ENCODE peak calls at places on chromosome 19, in nine cellular contexts. One of them, this sample, is unnamed.

GRCh38 chr19:8504171-8504570 is 1.7 kb upstream of the PRAM1 start:
- DNase-seq in CD4-positive, alpha-beta T cell: no peak
- DNase-seq in PC-9: no peak
- DNase-seq in AG04450: no peak
- DNase-seq in transverse colon: no peak
- DNase-seq in adrenal gland: no peak
- DNase-seq in lower lobe of right lung: no peak
- DNase-seq in tibial artery: no peak
- DNase-seq in ovary: no peak
- DNase-seq in this sample: no peak

GRCh38 chr19:18167975-18168645 is 5.5 kb upstream of the IFI30 start:
- DNase-seq in CD4-positive, alpha-beta T cell: peak; percentile 52
- DNase-seq in PC-9: peak; percentile 42
- DNase-seq in AG04450: no peak
- DNase-seq in transverse colon: peak; percentile 61
- DNase-seq in adrenal gland: peak; percentile 52
- DNase-seq in lower lobe of right lung: peak; percentile 66
- DNase-seq in tibial artery: no peak
- DNase-seq in ovary: no peak
- DNase-seq in this sample: no peak

GRCh38 chr19:32570081-32570785 is 10.8 kb upstream of the PDCD5 start:
- DNase-seq in CD4-positive, alpha-beta T cell: peak; percentile 23
- DNase-seq in PC-9: peak; percentile 61
- DNase-seq in AG04450: peak; percentile 18
- DNase-seq in transverse colon: peak; percentile 56
- DNase-seq in adrenal gland: peak; percentile 60
- DNase-seq in lower lobe of right lung: no peak
- DNase-seq in tibial artery: no peak
- DNase-seq in ovary: peak; percentile 47
- DNase-seq in this sample: peak; percentile 61

GRCh38 chr19:49920624-49921363 is 8.2 kb upstream of the ATF5 start:
- DNase-seq in CD4-positive, alpha-beta T cell: no peak
- DNase-seq in PC-9: no peak
- DNase-seq in AG04450: no peak
- DNase-seq in transverse colon: peak; percentile 24
- DNase-seq in adrenal gland: no peak
- DNase-seq in lower lobe of right lung: no peak
- DNase-seq in tibial artery: no peak
- DNase-seq in ovary: no peak
- DNase-seq in this sample: no peak

GRCh38 chr19:48368942-48369341 is 4.8 kb downstream of the SYNGR4 start:
- DNase-seq in CD4-positive, alpha-beta T cell: no peak
- DNase-seq in PC-9: no peak
- DNase-seq in AG04450: no peak
- DNase-seq in transverse colon: peak; percentile 80
- DNase-seq in adrenal gland: no peak
- DNase-seq in lower lobe of right lung: no peak
- DNase-seq in tibial artery: no peak
- DNase-seq in ovary: no peak
- DNase-seq in this sample: no peak

GRCh38 chr19:39083599-39083982 is 577 bp upstream of the ACP7 start:
- DNase-seq in CD4-positive, alpha-beta T cell: no peak
- DNase-seq in PC-9: no peak
- DNase-seq in AG04450: no peak
- DNase-seq in transverse colon: no peak
- DNase-seq in adrenal gland: no peak
- DNase-seq in lower lobe of right lung: no peak
- DNase-seq in tibial artery: no peak
- DNase-seq in ovary: no peak
- DNase-seq in this sample: no peak

GRCh38 chr19:38101723-38102122 is 122.3 kb downstream of the DPF1 start:
- DNase-seq in CD4-positive, alpha-beta T cell: no peak
- DNase-seq in PC-9: no peak
- DNase-seq in AG04450: no peak
- DNase-seq in transverse colon: no peak
- DNase-seq in adrenal gland: no peak
- DNase-seq in lower lobe of right lung: no peak
- DNase-seq in tibial artery: no peak
- DNase-seq in ovary: no peak
- DNase-seq in this sample: no peak

GRCh38 chr19:32873560-32873959 is 4.0 kb upstream of the SLC7A9 start:
- DNase-seq in CD4-positive, alpha-beta T cell: no peak
- DNase-seq in PC-9: no peak
- DNase-seq in AG04450: no peak
- DNase-seq in transverse colon: no peak
- DNase-seq in adrenal gland: no peak
- DNase-seq in lower lobe of right lung: no peak
- DNase-seq in tibial artery: peak; percentile 20
- DNase-seq in ovary: no peak
- DNase-seq in this sample: peak; percentile 5

GRCh38 chr19:447816-448546 is 12.9 kb downstream of the SHC2 start:
- DNase-seq in CD4-positive, alpha-beta T cell: no peak
- DNase-seq in PC-9: no peak
- DNase-seq in AG04450: no peak
- DNase-seq in transverse colon: peak; percentile 17
- DNase-seq in adrenal gland: peak; percentile 41
- DNase-seq in lower lobe of right lung: no peak
- DNase-seq in tibial artery: no peak
- DNase-seq in ovary: no peak
- DNase-seq in this sample: no peak

GRCh38 chr19:18856385-18857126 is 24.8 kb downstream of the UPF1 start:
- DNase-seq in CD4-positive, alpha-beta T cell: no peak
- DNase-seq in PC-9: no peak
- DNase-seq in AG04450: no peak
- DNase-seq in transverse colon: no peak
- DNase-seq in adrenal gland: no peak
- DNase-seq in lower lobe of right lung: no peak
- DNase-seq in tibial artery: no peak
- DNase-seq in ovary: no peak
- DNase-seq in this sample: no peak

GRCh38 chr19:5691205-5691929 is 1.3 kb downstream of the RPL36 start:
- DNase-seq in CD4-positive, alpha-beta T cell: no peak
- DNase-seq in PC-9: peak; percentile 47
- DNase-seq in AG04450: no peak
- DNase-seq in transverse colon: peak; percentile 78
- DNase-seq in adrenal gland: peak; percentile 81
- DNase-seq in lower lobe of right lung: peak; percentile 66
- DNase-seq in tibial artery: no peak
- DNase-seq in ovary: peak; percentile 75
- DNase-seq in this sample: peak; percentile 63

GRCh38 chr19:53853707-53854106 is 14.0 kb upstream of the MYADM start:
- DNase-seq in CD4-positive, alpha-beta T cell: no peak
- DNase-seq in PC-9: no peak
- DNase-seq in AG04450: no peak
- DNase-seq in transverse colon: no peak
- DNase-seq in adrenal gland: no peak
- DNase-seq in lower lobe of right lung: no peak
- DNase-seq in tibial artery: no peak
- DNase-seq in ovary: no peak
- DNase-seq in this sample: no peak

GRCh38 chr19:18657590-18658365 is 20.9 kb downstream of the KLHL26 start:
- DNase-seq in CD4-positive, alpha-beta T cell: no peak
- DNase-seq in PC-9: no peak
- DNase-seq in AG04450: peak; percentile 45
- DNase-seq in transverse colon: no peak
- DNase-seq in adrenal gland: peak; percentile 71
- DNase-seq in lower lobe of right lung: no peak
- DNase-seq in tibial artery: peak; percentile 98
- DNase-seq in ovary: peak; percentile 92
- DNase-seq in this sample: no peak

GRCh38 chr19:46426035-46426505 is 2.7 kb downstream of the PNMA8C start:
- DNase-seq in CD4-positive, alpha-beta T cell: no peak
- DNase-seq in PC-9: no peak
- DNase-seq in AG04450: no peak
- DNase-seq in transverse colon: no peak
- DNase-seq in adrenal gland: no peak
- DNase-seq in lower lobe of right lung: no peak
- DNase-seq in tibial artery: no peak
- DNase-seq in ovary: no peak
- DNase-seq in this sample: no peak

GRCh38 chr19:42421591-42422031 is 5.6 kb downstream of the LIPE start:
- DNase-seq in CD4-positive, alpha-beta T cell: no peak
- DNase-seq in PC-9: peak; percentile 43
- DNase-seq in AG04450: no peak
- DNase-seq in transverse colon: no peak
- DNase-seq in adrenal gland: peak; percentile 97
- DNase-seq in lower lobe of right lung: no peak
- DNase-seq in tibial artery: no peak
- DNase-seq in ovary: no peak
- DNase-seq in this sample: no peak

GRCh38 chr19:33678796-33679195 is 57.0 kb downstream of the CHST8 start:
- DNase-seq in CD4-positive, alpha-beta T cell: no peak
- DNase-seq in PC-9: no peak
- DNase-seq in AG04450: no peak
- DNase-seq in transverse colon: no peak
- DNase-seq in adrenal gland: no peak
- DNase-seq in lower lobe of right lung: no peak
- DNase-seq in tibial artery: no peak
- DNase-seq in ovary: no peak
- DNase-seq in this sample: peak; percentile 43

GRCh38 chr19:13846533-13847032 is 30.4 kb upstream of the NANOS3 start:
- DNase-seq in CD4-positive, alpha-beta T cell: peak; percentile 86
- DNase-seq in PC-9: peak; percentile 97
- DNase-seq in AG04450: no peak
- DNase-seq in transverse colon: peak; percentile 93
- DNase-seq in adrenal gland: peak; percentile 79
- DNase-seq in lower lobe of right lung: peak; percentile 96
- DNase-seq in tibial artery: peak; percentile 94
- DNase-seq in ovary: peak; percentile 79
- DNase-seq in this sample: peak; percentile 85

GRCh38 chr19:15210323-15210774 is 9.6 kb upstream of the NOTCH3 start:
- DNase-seq in CD4-positive, alpha-beta T cell: no peak
- DNase-seq in PC-9: peak; percentile 82
- DNase-seq in AG04450: no peak
- DNase-seq in transverse colon: no peak
- DNase-seq in adrenal gland: peak; percentile 48
- DNase-seq in lower lobe of right lung: peak; percentile 83
- DNase-seq in tibial artery: peak; percentile 97
- DNase-seq in ovary: peak; percentile 42
- DNase-seq in this sample: no peak

GRCh38 chr19:23377276-23377675 is 18.0 kb downstream of the ZNF91 start:
- DNase-seq in CD4-positive, alpha-beta T cell: no peak
- DNase-seq in PC-9: no peak
- DNase-seq in AG04450: no peak
- DNase-seq in transverse colon: no peak
- DNase-seq in adrenal gland: no peak
- DNase-seq in lower lobe of right lung: no peak
- DNase-seq in tibial artery: no peak
- DNase-seq in ovary: no peak
- DNase-seq in this sample: no peak
- H3K9me3 ChIP-seq in CD4-positive, alpha-beta T cell: peaks cover 81% of the 10 kb centered on the region
- H3K9me3 ChIP-seq in PC-9: peaks cover 72% of the 10 kb centered on the region
- H3K9me3 ChIP-seq in AG04450: peaks cover 36% of the 10 kb centered on the region
- H3K9me3 ChIP-seq in transverse colon: peaks cover 47% of the 10 kb centered on the region
- H3K9me3 ChIP-seq in adrenal gland: peaks cover 7% of the 10 kb centered on the region
- H3K9me3 ChIP-seq in lower lobe of right lung: peaks cover 64% of the 10 kb centered on the region
- H3K9me3 ChIP-seq in tibial artery: peaks cover 9% of the 10 kb centered on the region
- H3K9me3 ChIP-seq in ovary: peaks cover 14% of the 10 kb centered on the region
- H3K9me3 ChIP-seq in this sample: peaks cover 30% of the 10 kb centered on the region

GRCh38 chr19:2823646-2824045 is 4.0 kb downstream of the ZNF554 start:
- DNase-seq in CD4-positive, alpha-beta T cell: no peak
- DNase-seq in PC-9: no peak
- DNase-seq in AG04450: no peak
- DNase-seq in transverse colon: no peak
- DNase-seq in adrenal gland: no peak
- DNase-seq in lower lobe of right lung: no peak
- DNase-seq in tibial artery: no peak
- DNase-seq in ovary: no peak
- DNase-seq in this sample: no peak

GRCh38 chr19:2824129-2824528 is 4.5 kb downstream of the ZNF554 start:
- DNase-seq in CD4-positive, alpha-beta T cell: no peak
- DNase-seq in PC-9: no peak
- DNase-seq in AG04450: no peak
- DNase-seq in transverse colon: no peak
- DNase-seq in adrenal gland: no peak
- DNase-seq in lower lobe of right lung: no peak
- DNase-seq in tibial artery: no peak
- DNase-seq in ovary: no peak
- DNase-seq in this sample: no peak

GRCh38 chr19:2827840-2828489 is 8.3 kb downstream of the ZNF554 start:
- DNase-seq in CD4-positive, alpha-beta T cell: no peak
- DNase-seq in PC-9: no peak
- DNase-seq in AG04450: no peak
- DNase-seq in transverse colon: no peak
- DNase-seq in adrenal gland: no peak
- DNase-seq in lower lobe of right lung: no peak
- DNase-seq in tibial artery: no peak
- DNase-seq in ovary: no peak
- DNase-seq in this sample: no peak

GRCh38 chr19:2822846-2823245 is 3.2 kb downstream of the ZNF554 start:
- DNase-seq in CD4-positive, alpha-beta T cell: no peak
- DNase-seq in PC-9: no peak
- DNase-seq in AG04450: no peak
- DNase-seq in transverse colon: no peak
- DNase-seq in adrenal gland: no peak
- DNase-seq in lower lobe of right lung: no peak
- DNase-seq in tibial artery: no peak
- DNase-seq in ovary: no peak
- DNase-seq in this sample: no peak

DNA sequence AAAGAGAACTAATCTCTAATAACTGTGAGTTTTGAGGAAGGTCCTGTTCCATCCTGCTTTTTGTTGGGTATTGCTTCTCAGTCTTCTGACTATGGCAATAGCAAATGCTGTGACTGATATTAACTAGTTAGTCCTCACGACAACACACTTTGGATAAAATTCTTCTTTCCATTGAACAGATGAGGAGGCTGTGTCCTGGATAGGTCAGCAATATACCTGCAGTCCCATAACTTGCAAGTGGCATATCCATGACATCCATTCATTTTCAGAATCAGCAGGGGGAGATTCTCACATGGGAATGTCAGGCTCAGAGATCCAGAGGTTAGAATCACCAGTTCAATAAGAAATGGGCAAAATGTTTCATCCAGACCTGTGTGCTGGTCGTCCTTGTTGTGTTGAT is 7.4 kb downstream of the ZNF554 start:
- DNase-seq in CD4-positive, alpha-beta T cell: no peak
- DNase-seq in PC-9: no peak
- DNase-seq in AG04450: no peak
- DNase-seq in transverse colon: no peak
- DNase-seq in adrenal gland: no peak
- DNase-seq in lower lobe of right lung: no peak
- DNase-seq in tibial artery: no peak
- DNase-seq in ovary: no peak
- DNase-seq in this sample: no peak
- H3K9me3 ChIP-seq in CD4-positive, alpha-beta T cell: peaks cover 5% of the 10 kb centered on the region
- H3K9me3 ChIP-seq in PC-9: peaks cover 3% of the 10 kb centered on the region
- H3K9me3 ChIP-seq in AG04450: peaks cover 58% of the 10 kb centered on the region
- H3K9me3 ChIP-seq in transverse colon: peaks cover 5% of the 10 kb centered on the region
- H3K9me3 ChIP-seq in adrenal gland: peaks cover 19% of the 10 kb centered on the region
- H3K9me3 ChIP-seq in lower lobe of right lung: peaks cover 12% of the 10 kb centered on the region
- H3K9me3 ChIP-seq in tibial artery: peaks cover 6% of the 10 kb centered on the region
- H3K9me3 ChIP-seq in ovary: peaks cover 3% of the 10 kb centered on the region
- H3K9me3 ChIP-seq in this sample: peaks cover 32% of the 10 kb centered on the region

GRCh38 chr19:44282846-44283245 is 22.0 kb downstream of the ZNF235 start:
- DNase-seq in CD4-positive, alpha-beta T cell: no peak
- DNase-seq in PC-9: no peak
- DNase-seq in AG04450: no peak
- DNase-seq in transverse colon: no peak
- DNase-seq in adrenal gland: no peak
- DNase-seq in lower lobe of right lung: no peak
- DNase-seq in tibial artery: no peak
- DNase-seq in ovary: no peak
- DNase-seq in this sample: no peak
- H3K9me3 ChIP-seq in CD4-positive, alpha-beta T cell: peaks cover 93% of the 10 kb centered on the region
- H3K9me3 ChIP-seq in PC-9: peaks cover 7% of the 10 kb centered on the region
- H3K9me3 ChIP-seq in AG04450: peaks cover 3% of the 10 kb centered on the region
- H3K9me3 ChIP-seq in transverse colon: peaks cover 49% of the 10 kb centered on the region
- H3K9me3 ChIP-seq in adrenal gland: peaks cover 7% of the 10 kb centered on the region
- H3K9me3 ChIP-seq in lower lobe of right lung: peaks cover 96% of the 10 kb centered on the region
- H3K9me3 ChIP-seq in tibial artery: peaks cover 79% of the 10 kb centered on the region
- H3K9me3 ChIP-seq in ovary: peaks cover 39% of the 10 kb centered on the region
- H3K9me3 ChIP-seq in this sample: peaks cover 94% of the 10 kb centered on the region

GRCh38 chr19:17090501-17091074 is 15.0 kb downstream of the MYO9B start:
- DNase-seq in CD4-positive, alpha-beta T cell: no peak
- DNase-seq in PC-9: no peak
- DNase-seq in AG04450: no peak
- DNase-seq in transverse colon: no peak
- DNase-seq in adrenal gland: no peak
- DNase-seq in lower lobe of right lung: no peak
- DNase-seq in tibial artery: no peak
- DNase-seq in ovary: no peak
- DNase-seq in this sample: no peak
- H3K9me3 ChIP-seq in CD4-positive, alpha-beta T cell: no peaks in the 10 kb centered on the region
- H3K9me3 ChIP-seq in PC-9: no peaks in the 10 kb centered on the region
- H3K9me3 ChIP-seq in AG04450: peaks cover 3% of the 10 kb centered on the region
- H3K9me3 ChIP-seq in transverse colon: no peaks in the 10 kb centered on the region
- H3K9me3 ChIP-seq in adrenal gland: no peaks in the 10 kb centered on the region
- H3K9me3 ChIP-seq in lower lobe of right lung: no peaks in the 10 kb centered on the region
- H3K9me3 ChIP-seq in tibial artery: no peaks in the 10 kb centered on the region
- H3K9me3 ChIP-seq in ovary: no peaks in the 10 kb centered on the region
- H3K9me3 ChIP-seq in this sample: no peaks in the 10 kb centered on the region

This sample was measured in breast epithelium.